ENCODE peak calls at places on chromosome 9, in four cellular contexts. Q is OCI-LY7, F is CD14-positive monocyte, T is neural crest cell. D is an unnamed sample.

GRCh38 chr9:7104625-7105024 is 346.9 kb downstream of the KDM4C start:
- DNase-seq in Q (no peak), F (no peak), T (no peak), D (no peak)

GRCh38 chr9:116355153-116355827 is 201.7 kb downstream of the PAPPA start:
- DNase-seq in Q (no peak), F (no peak), T (no peak), D (no peak)

GRCh38 chr9:82404484-82405280 is 416.1 kb downstream of the SPATA31D1 start:
- DNase-seq in Q (no peak), F (no peak), T (no peak), D (no peak)

GRCh38 chr9:117276444-117276843 is 138.4 kb downstream of the ASTN2 start:
- DNase-seq in Q (no peak), F (no peak), T (no peak), D (no peak)

GRCh38 chr9:116490321-116490720 is 196.8 kb upstream of the TRIM32 start:
- DNase-seq in Q (no peak), F (no peak), T (no peak), D (no peak)

GRCh38 chr9:3511537-3511936 is 14.3 kb downstream of the RFX3 start:
- DNase-seq in Q (no peak), F (no peak), T (no peak), D (no peak)

GRCh38 chr9:128706671-128707381 is 4.5 kb downstream of the PKN3 start:
- DNase-seq in Q (no peak), F (peak; percentile 26), T (no peak), D (no peak)

GRCh38 chr9:86885232-86885631 is 62.1 kb downstream of the GAS1 start:
- DNase-seq in Q (no peak), F (no peak), T (no peak), D (no peak)

GRCh38 chr9:110048976-110049698 is 158.8 kb downstream of the C9orf152 start:
- DNase-seq in Q (peak; percentile 36), F (no peak), T (peak; percentile 21), D (peak; percentile 22)

GRCh38 chr9:6829027-6829426 is 71.3 kb downstream of the KDM4C start:
- DNase-seq in Q (no peak), F (no peak), T (no peak), D (no peak)

GRCh38 chr9:113546566-113546965 is 83.0 kb downstream of the RGS3 start:
- DNase-seq in Q (no peak), F (no peak), T (no peak), D (no peak)

GRCh38 chr9:112831281-112831851 is 59.3 kb downstream of the SLC46A2 start:
- DNase-seq in Q (no peak), F (no peak), T (no peak), D (no peak)

GRCh38 chr9:134642385-134643181 is 980 bp downstream of the COL5A1 start:
- DNase-seq in Q (no peak), F (no peak), T (peak; percentile 14), D (peak; percentile 52)
- TF ChIP-seq CTCF in Q (no peak), F (no peak), T (no peak), D (no peak)

GRCh38 chr9:91883503-91883902 is 66.5 kb downstream of the ROR2 start:
- DNase-seq in Q (no peak), F (no peak), T (no peak), D (no peak)

GRCh38 chr9:91884153-91884552 is 65.9 kb downstream of the ROR2 start:
- DNase-seq in Q (no peak), F (no peak), T (no peak), D (no peak)

GRCh38 chr9:91884746-91885687 is 65.0 kb downstream of the ROR2 start:
- DNase-seq in Q (no peak), F (no peak), T (peak; percentile 44), D (no peak)

GRCh38 chr9:91880378-91880972 is 69.6 kb downstream of the ROR2 start:
- DNase-seq in Q (no peak), F (no peak), T (no peak), D (no peak)

DNA sequence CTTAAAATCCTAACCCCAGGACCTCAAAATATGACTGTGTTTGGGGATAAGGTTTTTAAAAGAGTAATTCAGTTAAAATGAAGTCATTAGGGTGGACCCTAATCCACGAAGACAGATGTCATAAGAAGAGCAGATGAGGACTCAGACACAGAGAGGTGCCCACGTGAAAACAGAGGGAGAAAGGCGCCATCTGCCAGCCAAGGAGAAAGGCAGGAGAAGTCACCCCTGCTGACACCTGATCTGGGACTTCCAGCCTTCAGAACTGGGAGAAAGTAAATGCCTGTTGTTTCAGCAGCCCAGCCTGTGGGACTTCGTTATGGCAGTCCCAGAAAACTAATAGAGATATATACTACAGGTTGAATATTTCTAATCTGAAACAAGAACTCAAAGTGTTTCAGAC is 67.4 kb downstream of the ROR2 start:
- DNase-seq in Q (no peak), F (no peak), T (no peak), D (no peak)
- TF ChIP-seq CTCF in Q (peak; percentile 33), F (no peak), T (no peak), D (peak; percentile 18)

DNA sequence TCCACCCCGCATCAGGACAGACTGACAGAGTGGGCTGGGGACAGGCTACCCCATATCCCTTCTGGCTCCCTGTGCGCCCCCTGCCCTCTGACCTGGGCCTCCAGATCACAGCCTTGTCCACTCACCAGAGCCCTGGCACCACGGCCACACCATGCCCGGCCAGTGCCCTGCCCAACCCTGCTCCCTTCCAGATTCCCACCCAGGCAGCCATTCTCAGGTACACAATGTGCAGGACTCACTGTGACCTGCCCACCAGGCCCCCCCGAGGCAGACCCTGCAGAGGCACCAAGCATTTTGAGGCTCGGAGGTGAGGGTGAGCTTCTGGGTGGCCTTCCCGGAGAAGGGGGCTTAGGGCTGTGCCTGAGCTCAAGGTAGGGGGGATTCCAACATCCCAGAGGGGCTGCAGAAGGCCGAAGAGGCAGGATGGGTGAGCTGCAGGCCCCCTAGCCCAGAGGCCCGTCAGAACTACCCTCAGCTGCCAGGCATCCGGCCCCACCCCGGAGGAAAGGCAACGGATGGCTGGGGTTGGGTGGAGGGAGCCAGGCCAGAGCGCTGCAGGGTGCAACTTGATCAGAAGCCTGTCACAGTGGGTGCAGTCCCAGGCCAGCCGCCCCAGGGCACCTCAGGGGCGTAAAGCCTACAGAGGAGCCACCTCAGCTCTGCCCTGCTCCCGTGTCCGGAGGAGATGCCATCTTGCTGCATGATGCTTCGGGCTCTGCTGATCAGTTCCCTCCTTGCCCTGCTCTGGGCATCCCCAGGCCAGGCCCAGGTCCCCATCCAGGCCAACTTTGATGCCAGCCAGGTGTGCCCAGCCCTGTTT is at the start of gene LCNL1:
- DNase-seq in Q (no peak), F (no peak), T (no peak), D (no peak)
- TF ChIP-seq CTCF in Q (no peak), F (no peak), T (no peak), D (no peak)

DNA sequence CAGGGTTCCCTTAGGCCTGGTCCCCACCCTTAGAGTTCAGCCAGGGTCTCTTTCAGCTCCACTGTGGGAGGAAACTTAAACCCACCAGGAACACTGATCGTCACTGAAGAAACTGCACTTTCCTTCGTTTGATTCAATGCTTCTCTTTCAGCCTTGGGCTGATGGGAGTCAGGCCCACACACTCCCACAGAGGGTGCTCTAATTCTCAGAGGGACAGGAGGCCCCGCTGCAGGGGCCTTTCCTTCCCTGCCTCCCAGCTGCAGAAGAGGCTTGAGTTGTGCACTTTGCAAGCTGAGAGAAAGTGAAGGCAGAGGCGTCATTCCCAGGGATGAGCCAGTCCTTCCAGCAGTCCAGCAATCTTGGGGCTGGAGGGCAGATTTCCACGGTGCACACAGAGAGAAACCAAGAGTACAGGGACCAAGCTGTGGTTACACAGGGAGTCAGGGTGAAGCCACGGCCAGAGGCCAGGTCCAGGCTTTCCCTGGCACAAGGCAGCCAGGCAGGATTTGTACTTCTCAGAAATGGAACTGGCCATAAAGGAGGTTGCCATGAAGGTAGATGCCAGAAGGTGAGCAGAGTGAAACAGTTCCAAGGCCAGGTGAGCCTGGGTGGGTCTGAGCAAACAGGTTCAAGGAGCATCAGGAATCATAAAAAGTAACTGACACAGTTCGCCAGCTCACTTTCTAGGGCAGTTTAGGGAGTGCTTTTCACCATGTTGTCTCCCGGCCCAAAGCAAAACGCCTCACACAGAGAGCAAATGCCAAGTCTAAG is 10.3 kb upstream of the GLIPR2 start:
- DNase-seq in Q (no peak), F (no peak), T (no peak), D (no peak)
- TF ChIP-seq CTCF in Q (no peak), F (no peak), T (no peak), D (no peak)

GRCh38 chr9:77793909-77794308 is 145.8 kb upstream of the GNA14 start:
- DNase-seq in Q (no peak), F (no peak), T (no peak), D (no peak)
- TF ChIP-seq CTCF in Q (no peak), F (no peak), T (peak; percentile 22), D (no peak)

DNA sequence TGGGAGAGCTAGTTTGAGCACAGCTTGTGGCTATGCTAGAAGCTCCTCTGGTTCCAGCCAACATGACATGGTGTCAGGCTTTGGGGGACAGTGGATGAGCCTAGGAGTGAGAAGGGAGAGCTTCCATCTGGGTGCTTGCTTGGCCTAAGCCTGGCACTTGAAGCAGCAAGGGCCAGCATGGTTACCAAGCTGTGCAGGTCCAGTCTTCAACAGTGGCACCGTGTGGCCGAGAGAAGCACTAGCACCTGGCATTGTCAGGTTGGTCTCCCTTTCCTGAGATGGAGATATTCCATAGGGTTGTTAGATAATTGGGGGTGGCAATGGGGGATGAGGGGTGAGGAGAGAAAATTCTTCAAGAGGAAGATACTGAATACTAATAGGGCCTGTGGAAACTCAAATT is 261.9 kb downstream of the PBX3 start:
- DNase-seq in Q (peak; percentile 7), F (no peak), T (no peak), D (no peak)
- TF ChIP-seq CTCF in Q (peak; percentile 64), F (no peak), T (peak; percentile 43), D (peak; percentile 22)

GRCh38 chr9:85040806-85041575 is 371.5 kb downstream of the NTRK2 start:
- DNase-seq in Q (no peak), F (no peak), T (peak; percentile 36), D (peak; percentile 28)

GRCh38 chr9:85041737-85042136 is 372.2 kb downstream of the NTRK2 start:
- DNase-seq in Q (no peak), F (no peak), T (no peak), D (no peak)

GRCh38 chr9:85045271-85045670 is 375.7 kb downstream of the NTRK2 start:
- DNase-seq in Q (no peak), F (no peak), T (no peak), D (no peak)

GRCh38 chr9:85040141-85040540 is 370.6 kb downstream of the NTRK2 start:
- DNase-seq in Q (no peak), F (no peak), T (no peak), D (no peak)

GRCh38 chr9:85043248-85043647 is 373.7 kb downstream of the NTRK2 start:
- DNase-seq in Q (no peak), F (no peak), T (no peak), D (no peak)
- TF ChIP-seq CTCF in Q (no peak), F (no peak), T (no peak), D (no peak)

DNA sequence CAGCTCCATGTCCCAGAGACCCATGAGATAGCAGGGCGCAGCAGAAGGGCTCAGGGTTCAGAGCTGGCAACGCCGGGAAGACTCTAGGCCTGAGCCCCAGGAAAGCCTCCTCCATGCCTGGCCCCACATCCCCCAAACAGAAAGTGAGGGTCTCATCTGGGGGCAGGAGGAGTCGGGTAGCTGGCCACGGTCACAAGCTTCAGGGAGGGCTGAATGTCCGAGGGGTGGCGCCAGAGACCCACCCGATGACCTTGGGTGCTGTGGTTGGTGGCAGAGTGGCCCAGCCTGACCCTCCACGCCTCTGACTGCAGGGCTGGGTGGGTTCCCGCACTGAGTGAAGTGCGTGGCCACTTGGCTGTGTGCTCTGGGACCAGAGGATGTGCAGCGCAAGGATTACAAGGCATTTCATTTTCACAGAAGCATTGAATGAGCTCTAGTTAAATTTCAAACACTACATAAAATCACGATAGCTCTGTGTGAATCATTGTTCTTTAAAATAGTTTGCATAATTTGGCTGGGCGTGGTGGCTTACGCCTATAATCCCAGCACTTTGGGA is 3.0 kb downstream of the C8G start:
- DNase-seq in Q (peak; percentile 48), F (no peak), T (peak; percentile 49), D (no peak)
- TF ChIP-seq CTCF in Q (peak; percentile 71), F (peak; percentile 37), T (peak; percentile 54), D (peak; percentile 71)